ENCODE peak calls at places on chromosomes 6 and 20, in nine cellular contexts. J, M, N, H, T, P, Y, E and O are unnamed samples.

GRCh38 chr20:62122659-62123449 is 579 bp downstream of the LSM14B start:
- DNase-seq in P (peak; percentile 54), H (peak; percentile 71), E (no peak), N (peak; percentile 47), M (peak; percentile 56), J (no peak), T (peak; percentile 63), Y (no peak), O (peak; percentile 56)

GRCh38 chr6:55379486-55379885 is 52.2 kb downstream of the GFRAL start:
- DNase-seq in M (no peak), T (no peak), P (no peak), H (no peak), Y (peak; percentile 11), J (no peak), E (no peak), N (no peak), O (no peak)

GRCh38 chr20:61728786-61729365 is 336.8 kb downstream of the TAF4 start:
- DNase-seq in E (no peak), M (no peak), Y (no peak), J (no peak), H (no peak), N (no peak), P (no peak), T (no peak), O (no peak)

GRCh38 chr20:50121858-50122271 is 8.9 kb upstream of the UBE2V1 start:
- DNase-seq in Y (peak; percentile 55), E (no peak), M (no peak), J (peak; percentile 65), P (no peak), H (peak; percentile 18), N (no peak), T (no peak), O (peak; percentile 44)

GRCh38 chr6:113490356-113490755 is 366.8 kb upstream of the MARCKS start:
- DNase-seq in H (no peak), T (no peak), J (no peak), P (no peak), M (no peak), E (no peak), Y (no peak), N (no peak), O (no peak)

GRCh38 chr6:129894904-129895303 is 33.8 kb upstream of the TMEM244 start:
- DNase-seq in P (no peak), T (no peak), E (no peak), H (no peak), N (no peak), Y (no peak), J (no peak), M (peak; percentile 9), O (no peak)

GRCh38 chr6:157150076-157150475 is 173.2 kb downstream of the TMEM242 start:
- DNase-seq in M (no peak), Y (peak; percentile 96), N (no peak), T (no peak), J (no peak), H (no peak), E (no peak), P (no peak), O (no peak)

GRCh38 chr6:139124887-139125672 is 9.8 kb upstream of the HECA start:
- DNase-seq in Y (peak; percentile 49), M (peak; percentile 74), E (peak; percentile 57), P (peak; percentile 60), H (peak; percentile 34), J (peak; percentile 53), N (peak; percentile 65), T (peak; percentile 69), O (peak; percentile 87)

GRCh38 chr6:130632288-130632687 is 194.9 kb upstream of the SMLR1 start:
- DNase-seq in P (peak; percentile 21), H (no peak), T (no peak), E (no peak), J (no peak), N (no peak), M (peak; percentile 2), Y (no peak), O (peak; percentile 19)

GRCh38 chr20:23331450-23331849 is 19.1 kb upstream of the NXT1 start:
- DNase-seq in M (no peak), J (no peak), E (no peak), P (no peak), T (no peak), H (no peak), Y (no peak), N (no peak), O (no peak)

GRCh38 chr20:31713312-31714049 is 9.2 kb downstream of the BCL2L1 start:
- DNase-seq in N (peak; percentile 64), Y (peak; percentile 91), T (peak; percentile 56), M (peak; percentile 69), J (peak; percentile 82), E (peak; percentile 85), H (peak; percentile 43), P (peak; percentile 89), O (peak; percentile 76)

GRCh38 chr20:2930538-2930937 is 57.3 kb downstream of the PTPRA start:
- DNase-seq in T (no peak), Y (no peak), M (no peak), P (no peak), E (no peak), H (no peak), N (no peak), J (no peak), O (no peak)

GRCh38 chr6:158666637-158667359 is 16.9 kb downstream of the SYTL3 start:
- DNase-seq in H (peak; percentile 93), E (peak; percentile 38), P (no peak), M (peak; percentile 59), J (no peak), Y (peak; percentile 71), N (no peak), T (peak; percentile 74), O (no peak)

GRCh38 chr20:1122388-1123315 is 4.2 kb downstream of the PSMF1 start:
- DNase-seq in E (peak; percentile 56), J (peak; percentile 57), N (no peak), P (peak; percentile 50), T (peak; percentile 64), M (peak; percentile 71), Y (peak; percentile 57), H (no peak), O (no peak)

GRCh38 chr6:37706749-37707148 is 9.1 kb upstream of the MDGA1 start:
- DNase-seq in J (no peak), N (no peak), E (no peak), H (no peak), Y (no peak), M (no peak), P (no peak), T (no peak), O (no peak)

GRCh38 chr6:158906926-158907325 is 87.8 kb upstream of the EZR start:
- DNase-seq in M (no peak), P (no peak), J (no peak), E (no peak), Y (peak; percentile 8), H (no peak), N (no peak), T (no peak), O (no peak)

GRCh38 chr6:157966990-157967389 is 14.7 kb upstream of the SYNJ2 start:
- DNase-seq in E (no peak), N (no peak), Y (no peak), H (no peak), T (peak; percentile 57), J (no peak), P (no peak), M (peak; percentile 24), O (no peak)

GRCh38 chr6:81843302-81843701 is 90.8 kb upstream of the TENT5A start:
- DNase-seq in J (no peak), E (no peak), P (no peak), N (no peak), H (no peak), T (no peak), Y (no peak), M (no peak), O (no peak)

GRCh38 chr20:54716790-54717189 is 241.4 kb downstream of the DOK5 start:
- DNase-seq in E (no peak), T (no peak), N (no peak), P (no peak), H (no peak), M (no peak), Y (no peak), J (no peak), O (no peak)

GRCh38 chr6:30684386-30685156 is 1.9 kb downstream of the PPP1R18 start:
- DNase-seq in N (peak; percentile 53), H (no peak), M (peak; percentile 57), P (peak; percentile 75), E (peak; percentile 39), Y (peak; percentile 44), T (peak; percentile 38), J (no peak), O (no peak)
- H3K27ac ChIP-seq in N (peak overlapping the region; percentile 95), H (peak overlapping the region; percentile 93), M (peak overlapping the region; percentile 95), P (peak overlapping the region; percentile 99), E (peak overlapping the region; percentile 97), Y (peak overlapping the region; percentile 100), T (peak overlapping the region; percentile 98), J (peak overlapping the region; percentile 83), O (peak overlapping the region; percentile 94)

DNA sequence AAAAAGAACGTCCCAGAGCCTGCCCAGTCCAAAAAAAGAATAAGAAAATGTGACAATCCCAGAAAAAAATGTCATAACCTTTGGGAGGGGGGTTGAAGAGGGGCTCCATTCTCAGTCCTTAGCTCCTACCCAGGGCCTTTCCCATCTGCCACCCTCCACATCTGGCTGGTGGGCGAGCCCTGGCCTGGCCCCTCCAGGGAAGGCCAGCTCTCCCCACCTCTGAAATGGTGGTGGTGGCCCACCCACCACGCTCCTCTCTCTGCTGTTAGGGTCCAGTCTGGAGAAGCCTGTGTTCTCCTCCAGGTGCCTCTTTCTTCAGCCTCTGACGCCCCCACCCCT is 415 bp downstream of the RGS19 start:
- DNase-seq in M (no peak), N (no peak), Y (no peak), P (no peak), T (no peak), E (no peak), H (no peak), J (no peak), O (no peak)
- TF ChIP-seq POLR2A in M (no peak), N (no peak), Y (no peak), P (no peak), T (no peak), E (no peak), H (no peak), J (no peak), O (no peak)

DNA sequence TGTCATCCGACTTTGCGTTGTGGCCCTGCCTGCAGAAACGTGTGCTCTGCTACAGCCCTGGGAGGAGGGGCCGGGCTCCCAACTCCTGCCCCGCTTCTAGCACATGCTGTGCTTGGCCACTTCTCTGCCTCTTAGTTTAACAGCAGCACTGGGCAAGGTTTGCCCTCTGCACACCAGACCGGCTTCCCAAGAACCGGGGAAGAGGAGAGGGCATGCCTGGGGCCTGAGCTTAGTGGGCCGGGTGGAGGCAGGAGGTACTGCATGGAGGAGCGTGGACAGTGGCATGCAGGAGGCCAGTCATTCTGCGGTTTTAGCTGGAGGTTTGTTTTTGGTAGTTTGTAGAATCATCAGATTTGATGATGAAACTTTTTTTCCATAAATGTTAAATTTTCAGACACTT is 45.5 kb downstream of the CEP43 start:
- DNase-seq in M (no peak), P (no peak), N (no peak), T (no peak), H (no peak), E (no peak), Y (peak; percentile 44), J (no peak), O (no peak)
- H3K27ac ChIP-seq in M (no peak overlapping the region), P (no peak overlapping the region), N (no peak overlapping the region), T (no peak overlapping the region), H (no peak overlapping the region), E (no peak overlapping the region), Y (no peak overlapping the region), J (no peak overlapping the region), O (no peak overlapping the region)

DNA sequence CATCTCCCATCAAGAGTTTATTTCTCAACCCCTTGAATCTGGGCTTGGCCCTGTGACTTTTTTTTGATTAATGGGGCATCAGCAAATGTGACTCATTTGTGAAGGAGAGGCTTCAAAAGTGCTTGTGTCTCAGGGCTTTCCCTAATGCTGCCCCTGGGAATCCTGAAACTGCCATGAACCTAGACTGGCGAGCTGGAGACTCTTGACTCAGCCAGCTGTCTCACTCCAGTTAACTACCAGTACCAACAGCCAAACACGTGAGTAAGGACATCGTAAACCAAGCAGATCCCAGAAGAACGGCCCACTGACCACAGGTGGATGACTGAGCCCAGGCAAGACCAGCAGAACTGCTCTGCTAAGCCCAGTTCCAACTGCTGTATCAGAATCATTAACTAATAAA is 72.8 kb upstream of the ADTRP start:
- DNase-seq in N (no peak), P (no peak), Y (peak; percentile 82), M (no peak), H (peak; percentile 55), T (no peak), E (no peak), J (peak; percentile 38), O (no peak)
- TF ChIP-seq POLR2A in N (no peak), P (no peak), Y (no peak), M (no peak), H (no peak), T (no peak), E (no peak), J (no peak), O (no peak)